ENCODE peak calls at places on chromosomes 12 and 14, in six cellular contexts. S is K562, A is HepG2, R is GM12878, J is H1, I is HCT116. P is an unnamed sample.

GRCh38 chr12:122976648-122976975 is 1.6 kb downstream of the OGFOD2 start:
- DNase-seq in S (no peak), A (no peak), R (no peak), J (no peak), I (no peak), P (no peak)

GRCh38 chr14:75636100-75636692 is 24.5 kb downstream of the ERG28 start:
- DNase-seq in S (no peak), A (no peak), R (no peak), J (no peak), I (no peak), P (no peak)

GRCh38 chr14:67396381-67396965 is 15.5 kb downstream of the PLEK2 start:
- DNase-seq in S (no peak), A (no peak), R (no peak), J (no peak), I (no peak), P (no peak)

GRCh38 chr14:100246809-100247428 is 8.0 kb downstream of the YY1 start:
- DNase-seq in S (peak; percentile 17), A (peak; percentile 77), R (no peak), J (no peak), I (peak; percentile 48), P (peak; percentile 40)

GRCh38 chr12:114920828-114921579 is 237.0 kb upstream of the TBX3 start:
- DNase-seq in S (no peak), A (no peak), R (no peak), J (no peak), I (no peak), P (no peak)

GRCh38 chr12:48880647-48881046 is 15.0 kb upstream of the RND1 start:
- DNase-seq in S (no peak), A (no peak), R (no peak), J (no peak), I (no peak), P (no peak)

GRCh38 chr12:53468286-53468685 is 16.4 kb downstream of the PCBP2 start:
- DNase-seq in S (no peak), A (no peak), R (no peak), J (no peak), I (no peak), P (no peak)

GRCh38 chr14:80489513-80489912 is 278.2 kb upstream of the DIO2 start:
- DNase-seq in S (no peak), A (no peak), R (no peak), J (no peak), I (no peak), P (no peak)

GRCh38 chr12:3097836-3098235 is 20.7 kb downstream of the TSPAN9 start:
- DNase-seq in S (no peak), A (peak; percentile 61), R (no peak), J (no peak), I (no peak), P (no peak)

GRCh38 chr14:105087963-105088811 is 23.0 kb upstream of the GPR132 start:
- DNase-seq in S (peak; percentile 35), A (peak; percentile 40), R (no peak), J (no peak), I (no peak), P (no peak)

GRCh38 chr12:12056951-12057350 is 13.8 kb upstream of the BCL2L14 start:
- DNase-seq in S (no peak), A (no peak), R (no peak), J (no peak), I (no peak), P (no peak)

GRCh38 chr12:123671876-123672275 is 963 bp downstream of the TCTN2 start:
- DNase-seq in S (no peak), A (no peak), R (no peak), J (no peak), I (no peak), P (no peak)

GRCh38 chr12:2324375-2324774 is 271.6 kb downstream of the CACNA1C start:
- DNase-seq in S (no peak), A (no peak), R (no peak), J (no peak), I (no peak), P (no peak)

GRCh38 chr12:27284751-27285150 is 40.7 kb downstream of the STK38L start:
- DNase-seq in S (no peak), A (no peak), R (peak; percentile 89), J (no peak), I (no peak), P (no peak)

GRCh38 chr14:55508676-55509075 is 68.3 kb upstream of the TBPL2 start:
- DNase-seq in S (no peak), A (no peak), R (no peak), J (no peak), I (no peak), P (no peak)

GRCh38 chr12:78002878-78003277 is 172.2 kb downstream of the NAV3 start:
- DNase-seq in S (no peak), A (no peak), R (no peak), J (no peak), I (no peak), P (peak; percentile 21)

GRCh38 chr14:92984082-92984788 is 61.3 kb downstream of the CHGA start:
- DNase-seq in S (no peak), A (no peak), R (no peak), J (no peak), I (no peak), P (no peak)

GRCh38 chr12:104384141-104384880 is 72.4 kb upstream of the CHST11 start:
- DNase-seq in S (no peak), A (no peak), R (no peak), J (no peak), I (no peak), P (no peak)

GRCh38 chr12:126935435-126935834 is 1331.5 kb upstream of the TMEM132C start:
- DNase-seq in S (no peak), A (no peak), R (no peak), J (no peak), I (no peak), P (no peak)

GRCh38 chr14:72892103-72892878 is 1.6 kb downstream of the DPF3 start:
- DNase-seq in S (no peak), A (no peak), R (no peak), J (no peak), I (no peak), P (no peak)

GRCh38 chr12:46800160-46800559 is 25.6 kb downstream of the SLC38A4 start:
- DNase-seq in S (no peak), A (no peak), R (no peak), J (no peak), I (no peak), P (no peak)

GRCh38 chr12:98939926-98940325 is 294.8 kb downstream of the APAF1 start:
- DNase-seq in S (no peak), A (no peak), R (no peak), J (no peak), I (no peak), P (no peak)

GRCh38 chr12:98935847-98936246 is 290.8 kb downstream of the APAF1 start:
- DNase-seq in S (no peak), A (no peak), R (no peak), J (no peak), I (no peak), P (no peak)

DNA sequence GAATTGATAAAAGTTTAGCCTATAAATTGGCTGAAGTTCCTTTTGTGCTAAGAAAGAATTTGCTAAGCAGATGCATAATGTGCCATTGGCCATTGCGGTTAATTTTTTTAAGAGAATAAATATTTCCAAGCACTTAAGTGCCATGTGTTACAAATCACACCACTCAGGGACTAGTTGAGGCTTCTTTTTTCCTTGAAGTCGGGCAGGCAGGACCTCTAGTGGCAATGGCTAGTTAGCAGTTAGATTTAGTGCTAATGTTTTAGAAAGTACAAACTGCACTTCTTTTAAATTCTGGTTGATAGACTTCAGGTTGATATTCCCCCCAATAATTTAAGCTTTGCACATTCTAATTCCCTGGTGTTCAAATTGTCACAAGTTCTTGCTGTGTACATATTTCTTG is 294.3 kb downstream of the APAF1 start:
- DNase-seq in S (no peak), A (peak; percentile 2), R (no peak), J (no peak), I (peak; percentile 22), P (peak; percentile 67)
- TF ChIP-seq JUND in S (no peak), A (no peak), R (no peak), J (no peak), I (no peak), P (no peak)

GRCh38 chr12:65776994-65777393 is 47.3 kb upstream of the HMGA2 start:
- DNase-seq in S (no peak), A (no peak), R (no peak), J (no peak), I (no peak), P (no peak)

GRCh38 chr12:65781681-65782269 is 42.5 kb upstream of the HMGA2 start:
- DNase-seq in S (no peak), A (no peak), R (no peak), J (no peak), I (no peak), P (no peak)

GRCh38 chr12:65778268-65779090 is 45.8 kb upstream of the HMGA2 start:
- DNase-seq in S (no peak), A (no peak), R (no peak), J (no peak), I (no peak), P (no peak)

GRCh38 chr12:65779946-65780345 is 44.3 kb upstream of the HMGA2 start:
- DNase-seq in S (no peak), A (no peak), R (no peak), J (no peak), I (no peak), P (no peak)

GRCh38 chr12:65779091-65779642 is 45.1 kb upstream of the HMGA2 start:
- DNase-seq in S (no peak), A (no peak), R (no peak), J (no peak), I (peak; percentile 54), P (no peak)
- TF ChIP-seq JUND in S (no peak), A (peak; percentile 65), R (no peak), J (peak; percentile 100), I (peak; percentile 91), P (peak; percentile 44)

GRCh38 chr12:29867823-29868222 is 84.1 kb upstream of the TMTC1 start:
- DNase-seq in S (no peak), A (no peak), R (no peak), J (no peak), I (no peak), P (no peak)

GRCh38 chr12:29858270-29858786 is 74.6 kb upstream of the TMTC1 start:
- DNase-seq in S (no peak), A (no peak), R (peak; percentile 4), J (no peak), I (no peak), P (no peak)

DNA sequence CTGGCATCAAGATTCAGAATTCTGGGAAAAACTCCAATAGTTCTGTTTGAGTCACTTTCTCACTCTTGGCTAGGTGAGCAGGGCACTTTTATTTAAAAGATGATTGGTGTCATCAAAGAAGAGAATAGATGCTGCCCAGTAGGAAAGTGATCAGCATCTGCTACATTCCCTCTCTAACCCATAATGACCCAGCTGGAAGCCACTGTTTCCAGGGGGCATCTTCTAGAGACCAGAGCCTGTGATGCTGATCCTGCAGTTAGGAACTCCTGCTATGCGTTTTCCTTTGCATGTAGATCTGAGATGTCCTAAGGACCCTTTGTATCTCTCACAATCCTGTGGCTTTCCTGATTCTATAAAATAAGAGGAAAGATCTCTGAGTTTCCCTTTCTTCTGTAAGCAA is 79.9 kb upstream of the TMTC1 start:
- DNase-seq in S (no peak), A (no peak), R (no peak), J (no peak), I (no peak), P (no peak)
- TF ChIP-seq JUND in S (no peak), A (no peak), R (no peak), J (no peak), I (no peak), P (no peak)

DNA sequence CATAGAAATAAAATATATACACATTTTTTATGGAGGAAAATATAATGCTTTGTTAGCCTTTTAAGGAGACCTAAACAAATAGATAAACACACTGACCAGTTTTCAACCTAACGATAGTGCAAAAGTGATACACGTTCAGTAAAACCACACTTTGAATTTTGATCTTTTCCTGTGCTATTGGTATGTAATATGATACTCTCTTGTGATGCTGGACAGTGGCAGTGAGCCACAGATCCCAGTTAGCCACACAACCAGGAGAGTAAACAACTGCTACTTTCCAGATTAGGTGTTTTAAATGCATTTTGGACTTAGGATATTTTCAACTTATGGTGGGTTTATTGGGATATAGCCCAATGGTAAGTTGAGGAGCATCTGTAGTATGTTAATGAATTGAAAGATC is 243.1 kb downstream of the ERC1 start:
- DNase-seq in S (no peak), A (peak; percentile 2), R (no peak), J (no peak), I (no peak), P (no peak)
- TF ChIP-seq JUND in S (no peak), A (no peak), R (no peak), J (no peak), I (no peak), P (no peak)